ENCODE peak calls at places on chromosomes 16 and 17, in six cellular contexts. A, J, S, T, C and Q are unnamed samples.

GRCh38 chr16:73058221-73058615 is 10.3 kb upstream of the ZFHX3 start:
- DNase-seq in A (no peak), J (no peak), S (peak; percentile 61), T (peak; percentile 65), C (no peak), Q (peak; percentile 48)

GRCh38 chr16:14491831-14492529 is 138.1 kb downstream of the PARN start:
- DNase-seq in A (no peak), J (no peak), S (no peak), T (no peak), C (no peak), Q (no peak)

GRCh38 chr16:11405331-11406176 is 60.3 kb downstream of the RMI2 start:
- DNase-seq in A (peak; percentile 8), J (peak; percentile 82), S (peak; percentile 26), T (peak; percentile 93), C (peak; percentile 75), Q (no peak)

GRCh38 chr17:42682400-42683384 is at the start of gene CNTNAP1:
- DNase-seq in A (peak; percentile 84), J (peak; percentile 76), S (peak; percentile 92), T (peak; percentile 77), C (peak; percentile 80), Q (peak; percentile 66)

GRCh38 chr16:67966549-67967182 is 1.8 kb downstream of the SLC12A4 start:
- DNase-seq in A (no peak), J (peak; percentile 53), S (peak; percentile 35), T (no peak), C (peak; percentile 88), Q (no peak)

GRCh38 chr17:28570716-28571254 is 539 bp downstream of the PIGS start:
- DNase-seq in A (no peak), J (peak; percentile 75), S (peak; percentile 47), T (peak; percentile 63), C (peak; percentile 80), Q (no peak)

GRCh38 chr16:71929048-71929447 is 33.7 kb downstream of the IST1 start:
- DNase-seq in A (peak; percentile 91), J (peak; percentile 16), S (peak; percentile 84), T (no peak), C (no peak), Q (no peak)

GRCh38 chr17:40554646-40555295 is 10.5 kb downstream of the CCR7 start:
- DNase-seq in A (no peak), J (no peak), S (no peak), T (no peak), C (peak; percentile 36), Q (no peak)

GRCh38 chr17:57523926-57524634 is 221.0 kb downstream of the CCDC182 start:
- DNase-seq in A (peak; percentile 61), J (no peak), S (no peak), T (no peak), C (no peak), Q (no peak)

GRCh38 chr17:15026088-15026487 is 239.0 kb downstream of the PMP22 start:
- DNase-seq in A (no peak), J (no peak), S (no peak), T (no peak), C (no peak), Q (no peak)

GRCh38 chr17:45919136-45919535 is 24.8 kb downstream of the MAPT start:
- DNase-seq in A (no peak), J (no peak), S (no peak), T (no peak), C (no peak), Q (no peak)

GRCh38 chr17:65163990-65164495 is 26.9 kb downstream of the RGS9 start:
- DNase-seq in A (peak; percentile 90), J (peak; percentile 59), S (peak; percentile 95), T (no peak), C (peak; percentile 47), Q (no peak)

GRCh38 chr17:40312893-40313659 is 4.1 kb downstream of the RARA start:
- DNase-seq in A (no peak), J (no peak), S (no peak), T (no peak), C (no peak), Q (no peak)

GRCh38 chr16:58661199-58661830 is 23.3 kb downstream of the SLC38A7 start:
- DNase-seq in A (peak; percentile 91), J (peak; percentile 92), S (peak; percentile 91), T (no peak), C (peak; percentile 63), Q (peak; percentile 58)

GRCh38 chr16:31477220-31478216 is 5.4 kb upstream of the SLC5A2 start:
- DNase-seq in A (no peak), J (peak; percentile 87), S (no peak), T (peak; percentile 86), C (peak; percentile 92), Q (no peak)

GRCh38 chr17:18105595-18105994 is 3.0 kb upstream of the MYO15A start:
- DNase-seq in A (no peak), J (no peak), S (no peak), T (no peak), C (no peak), Q (no peak)

DNA sequence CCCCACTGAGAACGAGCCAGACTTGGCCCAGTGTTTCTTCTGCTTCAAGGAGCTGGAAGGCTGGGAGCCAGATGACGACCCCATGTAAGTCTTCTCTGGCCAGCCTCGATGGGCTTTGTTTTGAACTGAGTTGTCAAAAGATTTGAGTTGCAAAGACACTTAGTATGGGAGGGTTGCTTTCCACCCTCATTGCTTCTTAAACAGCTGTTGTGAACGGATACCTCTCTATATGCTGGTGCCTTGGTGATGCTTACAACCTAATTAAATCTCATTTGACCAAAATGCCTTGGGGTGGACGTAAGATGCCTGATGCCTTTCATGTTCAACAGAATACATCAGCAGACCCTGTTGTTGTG is 631 bp downstream of the BIRC5 start:
- DNase-seq in A (no peak), J (no peak), S (peak; percentile 5), T (no peak), C (no peak), Q (no peak)
- H3K4ac ChIP-seq in A (peak overlapping the region; percentile 44), J (peak overlapping the region; percentile 97), S (no peak overlapping the region), T (peak overlapping the region; percentile 99), C (no peak overlapping the region), Q (no peak overlapping the region)

GRCh38 chr17:32504166-32504990 is 17.6 kb downstream of the CDK5R1 start:
- DNase-seq in A (no peak), J (peak; percentile 51), S (peak; percentile 40), T (no peak), C (no peak), Q (no peak)

GRCh38 chr17:32498362-32498761 is 11.6 kb downstream of the CDK5R1 start:
- DNase-seq in A (no peak), J (peak; percentile 46), S (no peak), T (peak; percentile 62), C (peak; percentile 73), Q (no peak)

GRCh38 chr17:32502013-32502412 is 15.2 kb downstream of the CDK5R1 start:
- DNase-seq in A (no peak), J (no peak), S (no peak), T (no peak), C (no peak), Q (no peak)

GRCh38 chr17:32502710-32503109 is 15.9 kb downstream of the CDK5R1 start:
- DNase-seq in A (no peak), J (no peak), S (no peak), T (no peak), C (no peak), Q (no peak)

DNA sequence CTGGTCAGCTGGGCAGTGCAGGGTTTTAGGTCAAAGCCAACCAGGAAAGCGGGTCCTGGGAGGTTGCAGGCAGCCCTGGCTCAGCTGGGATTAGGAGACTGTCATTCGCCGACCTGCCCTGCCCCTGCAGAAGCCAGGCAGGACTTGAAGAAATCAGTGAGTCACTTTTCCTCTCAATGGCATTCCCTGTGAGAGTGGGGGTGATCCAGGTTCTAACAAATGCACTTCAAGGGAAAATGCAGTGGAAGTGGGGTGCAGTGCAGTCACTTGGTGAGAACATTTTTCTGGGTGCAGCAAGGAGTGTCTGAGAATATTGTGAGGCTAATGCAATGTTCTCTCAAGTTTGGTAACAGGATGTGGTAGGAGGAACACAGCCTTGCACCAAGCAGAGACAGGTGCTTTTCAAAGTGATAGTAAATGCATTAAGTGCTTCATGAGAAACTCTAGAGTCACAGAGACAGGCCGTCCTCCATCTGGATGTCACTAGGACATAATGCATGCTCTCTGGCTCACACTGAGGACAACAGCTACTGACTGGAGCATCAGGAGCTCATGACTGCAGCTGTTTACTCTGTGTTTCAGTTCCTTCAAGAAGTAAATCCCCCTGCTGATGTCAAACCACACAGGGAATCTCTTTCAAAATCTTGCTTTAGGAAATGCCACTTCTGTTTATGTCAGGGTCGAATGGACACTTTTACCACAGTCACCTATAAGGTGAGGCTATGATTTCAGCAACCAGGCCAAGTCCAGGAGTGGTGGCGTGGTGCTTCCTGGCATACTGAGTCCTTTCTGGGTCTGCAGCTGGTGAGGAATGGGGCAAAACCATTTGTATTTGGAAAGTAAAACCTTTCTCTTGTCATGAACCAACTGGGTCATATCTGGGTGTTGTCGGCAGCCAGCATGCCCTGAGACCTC is 16.7 kb downstream of the CDK5R1 start:
- DNase-seq in A (no peak), J (no peak), S (peak; percentile 68), T (no peak), C (no peak), Q (no peak)
- H3K27me3 ChIP-seq in A (peaks cover 6% of the 10 kb centered on the region), J (no peaks in the 10 kb centered on the region), S (no peaks in the 10 kb centered on the region), T (no peaks in the 10 kb centered on the region), C (no peaks in the 10 kb centered on the region), Q (no peaks in the 10 kb centered on the region)

GRCh38 chr17:83090424-83091256 is 11.2 kb downstream of the METRNL start:
- DNase-seq in A (no peak), J (no peak), S (no peak), T (no peak), C (no peak), Q (no peak)

GRCh38 chr17:83091257-83092141 is 12.1 kb downstream of the METRNL start:
- DNase-seq in A (no peak), J (no peak), S (no peak), T (no peak), C (no peak), Q (no peak)

GRCh38 chr17:83087788-83088360 is 8.5 kb downstream of the METRNL start:
- DNase-seq in A (no peak), J (no peak), S (no peak), T (no peak), C (no peak), Q (no peak)

GRCh38 chr17:83088451-83089321 is 9.3 kb downstream of the METRNL start:
- DNase-seq in A (no peak), J (no peak), S (no peak), T (no peak), C (no peak), Q (no peak)

GRCh38 chr17:83089322-83090156 is 10.1 kb downstream of the METRNL start:
- DNase-seq in A (no peak), J (no peak), S (no peak), T (no peak), C (no peak), Q (no peak)
- H3K4ac ChIP-seq in A (no peak overlapping the region), J (no peak overlapping the region), S (no peak overlapping the region), T (no peak overlapping the region), C (no peak overlapping the region), Q (no peak overlapping the region)

GRCh38 chr17:48558057-48558456 is 13.1 kb upstream of the HOXB2 start:
- DNase-seq in A (no peak), J (no peak), S (peak; percentile 31), T (no peak), C (no peak), Q (no peak)

GRCh38 chr17:48558731-48559608 is 14.1 kb upstream of the HOXB2 start:
- DNase-seq in A (no peak), J (no peak), S (peak; percentile 17), T (no peak), C (no peak), Q (no peak)

GRCh38 chr17:48555183-48555615 is 10.3 kb upstream of the HOXB2 start:
- DNase-seq in A (peak; percentile 99), J (no peak), S (peak; percentile 97), T (no peak), C (no peak), Q (no peak)

GRCh38 chr17:48555616-48556533 is 11.0 kb upstream of the HOXB2 start:
- DNase-seq in A (peak; percentile 63), J (no peak), S (peak; percentile 74), T (no peak), C (peak; percentile 69), Q (no peak)

GRCh38 chr17:48556534-48557401 is 11.9 kb upstream of the HOXB2 start:
- DNase-seq in A (peak; percentile 57), J (no peak), S (peak; percentile 68), T (no peak), C (no peak), Q (no peak)
- H3K27me3 ChIP-seq in A (no peaks in the 10 kb centered on the region), J (peaks cover 85% of the 10 kb centered on the region), S (no peaks in the 10 kb centered on the region), T (peaks cover 99% of the 10 kb centered on the region), C (peaks cover 96% of the 10 kb centered on the region), Q (peaks cover 67% of the 10 kb centered on the region)